ENCODE peak calls at places on chromosomes 11 and 22, in five cellular contexts. D, X, Y, Q and F are unnamed samples.

GRCh38 chr22:31603081-31603525 is 58.9 kb downstream of the PISD start:
- DNase-seq in Y (no peak), Q (no peak), X (no peak), D (no peak), F (no peak)

GRCh38 chr11:94449437-94449836 is 44.2 kb downstream of the MRE11 start:
- DNase-seq in Y (no peak), Q (no peak), X (no peak), D (no peak), F (no peak)

GRCh38 chr11:94539420-94539819 is 4.3 kb upstream of the FUT4 start:
- DNase-seq in X (no peak), Y (no peak), Q (peak), D (no peak), F (no peak)

GRCh38 chr11:123457187-123457770 is 27.2 kb downstream of the GRAMD1B start:
- DNase-seq in Q (no peak), X (no peak), D (peak), Y (no peak), F (no peak)

GRCh38 chr11:16133867-16134266 is 222.5 kb downstream of the SOX6 start:
- DNase-seq in Y (no peak), D (no peak), Q (no peak), X (no peak), F (no peak)

GRCh38 chr11:1126935-1127663 is 30.7 kb upstream of the MUC5AC start:
- DNase-seq in D (no peak), Y (peak), X (no peak), Q (no peak), F (no peak)

GRCh38 chr11:117830674-117831351 is 6.3 kb upstream of the FXYD2 start:
- DNase-seq in Y (no peak), X (no peak), D (no peak), Q (no peak), F (no peak)

GRCh38 chr11:59845399-59845798 is at the start of gene CBLIF:
- DNase-seq in D (no peak), Q (no peak), X (no peak), Y (no peak), F (no peak)

GRCh38 chr11:68948496-68948895 is 32.3 kb downstream of the MRGPRD start:
- DNase-seq in D (no peak), Q (no peak), Y (no peak), X (no peak), F (no peak)

GRCh38 chr11:29296680-29297079 is 720.1 kb downstream of the KCNA4 start:
- DNase-seq in X (no peak), Q (no peak), D (no peak), Y (no peak), F (no peak)

GRCh38 chr11:103910721-103911120 is 125.7 kb upstream of the DDI1 start:
- DNase-seq in D (no peak), X (no peak), Q (no peak), Y (no peak), F (no peak)

GRCh38 chr22:39431821-39432251 is 25.0 kb upstream of the MGAT3 start:
- DNase-seq in X (no peak), Y (no peak), D (no peak), Q (no peak), F (no peak)

GRCh38 chr22:31080848-31081649 is at the start of gene SMTN:
- DNase-seq in D (peak), Y (peak), Q (peak), X (peak), F (peak)

GRCh38 chr11:66052664-66052982 is 459 bp downstream of the SF3B2 start:
- DNase-seq in Y (no peak), D (no peak), X (no peak), Q (no peak), F (no peak)

GRCh38 chr11:23192256-23192655 is 332.0 kb upstream of the CCDC179 start:
- DNase-seq in Y (no peak), Q (no peak), D (no peak), X (no peak), F (no peak)

GRCh38 chr11:81000334-81001100 is 1559.7 kb upstream of the TENM4 start:
- DNase-seq in D (no peak), X (no peak), Y (no peak), Q (no peak), F (no peak)

GRCh38 chr11:45285931-45286632 is at the start of gene SYT13:
- DNase-seq in D (peak), Y (peak), Q (peak), X (peak), F (no peak)

GRCh38 chr22:31826443-31826842 is 72.6 kb downstream of the DEPDC5 start:
- DNase-seq in D (peak), X (no peak), Q (no peak), Y (no peak), F (no peak)

GRCh38 chr11:94557391-94557790 is 9.8 kb upstream of the PIWIL4 start:
- DNase-seq in D (no peak), Q (no peak), Y (no peak), X (no peak), F (no peak)

GRCh38 chr11:104152941-104153340 is 11.0 kb downstream of the PDGFD start:
- DNase-seq in D (no peak), X (no peak), Y (no peak), Q (no peak), F (no peak)

GRCh38 chr22:42967005-42967404 is 47.9 kb downstream of the PACSIN2 start:
- DNase-seq in X (no peak), D (no peak), Q (no peak), Y (no peak), F (no peak)

GRCh38 chr11:132301465-132301864 is 931.0 kb downstream of the NTM start:
- DNase-seq in Q (no peak), Y (no peak), X (no peak), D (no peak), F (no peak)

GRCh38 chr11:86515297-86516094 is 140.8 kb downstream of the CCDC81 start:
- DNase-seq in Y (no peak), D (no peak), X (no peak), Q (no peak), F (no peak)

GRCh38 chr11:33531743-33532181 is 168.9 kb downstream of the C11orf91 start:
- DNase-seq in X (no peak), Y (no peak), D (no peak), Q (no peak), F (no peak)

GRCh38 chr22:37454857-37455686 is 27.8 kb upstream of the ELFN2 start:
- DNase-seq in D (no peak), X (no peak), Y (no peak), Q (no peak), F (no peak)

GRCh38 chr22:30265851-30266444 is 703 bp downstream of the OSM start:
- DNase-seq in X (no peak), Q (peak), Y (no peak), D (no peak), F (peak)

GRCh38 chr22:46588279-46589140 is 31.7 kb upstream of the GRAMD4 start:
- DNase-seq in Q (peak), D (peak), X (no peak), Y (no peak), F (no peak)